ENCODE peak calls at places on chromosomes 5 and 9, in six cellular contexts. Z is stomach, V is HepG2, H is HCT116, L is spleen, N is A549. J is an unnamed sample.

GRCh38 chr9:70131296-70131695 is 87.6 kb downstream of the MAMDC2 start:
- DNase-seq in Z (no peak), V (no peak), H (no peak), L (no peak), N (no peak), J (no peak)

GRCh38 chr5:180116077-180116375 is 44.5 kb upstream of the RNF130 start:
- DNase-seq in Z (no peak), V (no peak), H (no peak), L (peak), N (no peak), J (no peak)

GRCh38 chr5:108168915-108169314 is 213.0 kb downstream of the FBXL17 start:
- DNase-seq in Z (no peak), V (no peak), H (no peak), L (no peak), N (no peak), J (no peak)

GRCh38 chr5:35159370-35159742 is 70.9 kb downstream of the PRLR start:
- DNase-seq in Z (peak), V (peak), H (no peak), L (no peak), N (no peak), J (no peak)

GRCh38 chr5:31530541-31531265 is 1.2 kb downstream of the DROSHA start:
- DNase-seq in Z (no peak), V (peak), H (no peak), L (no peak), N (no peak), J (no peak)

GRCh38 chr9:90842984-90843383 is 41.4 kb downstream of the SYK start:
- DNase-seq in Z (no peak), V (no peak), H (no peak), L (peak), N (no peak), J (no peak)

GRCh38 chr5:32241034-32241783 is 67.1 kb upstream of the GOLPH3 start:
- DNase-seq in Z (no peak), V (no peak), H (no peak), L (no peak), N (no peak), J (no peak)

GRCh38 chr9:114027901-114028465 is 50.1 kb downstream of the AMBP start:
- DNase-seq in Z (no peak), V (no peak), H (no peak), L (no peak), N (no peak), J (no peak)

GRCh38 chr9:13762209-13762608 is 482.7 kb upstream of the MPDZ start:
- DNase-seq in Z (no peak), V (no peak), H (no peak), L (no peak), N (no peak), J (no peak)

GRCh38 chr5:107072440-107072839 is 598.3 kb downstream of the EFNA5 start:
- DNase-seq in Z (no peak), V (no peak), H (no peak), L (no peak), N (no peak), J (no peak)

GRCh38 chr9:87181670-87182069 is 234.4 kb upstream of the GAS1 start:
- DNase-seq in Z (no peak), V (no peak), H (no peak), L (no peak), N (no peak), J (no peak)

GRCh38 chr5:83927140-83927733 is 206.6 kb upstream of the HAPLN1 start:
- DNase-seq in Z (peak), V (peak), H (peak), L (no peak), N (peak), J (peak)

GRCh38 chr9:79325501-79325900 is 246.3 kb upstream of the TLE4 start:
- DNase-seq in Z (no peak), V (no peak), H (no peak), L (no peak), N (no peak), J (no peak)

GRCh38 chr9:83538172-83538889 is at the start of gene FRMD3:
- DNase-seq in Z (peak), V (peak), H (peak), L (peak), N (peak), J (peak)

GRCh38 chr9:134314950-134315715 is 11.1 kb upstream of the RXRA start:
- DNase-seq in Z (no peak), V (no peak), H (no peak), L (peak), N (no peak), J (no peak)

DNA sequence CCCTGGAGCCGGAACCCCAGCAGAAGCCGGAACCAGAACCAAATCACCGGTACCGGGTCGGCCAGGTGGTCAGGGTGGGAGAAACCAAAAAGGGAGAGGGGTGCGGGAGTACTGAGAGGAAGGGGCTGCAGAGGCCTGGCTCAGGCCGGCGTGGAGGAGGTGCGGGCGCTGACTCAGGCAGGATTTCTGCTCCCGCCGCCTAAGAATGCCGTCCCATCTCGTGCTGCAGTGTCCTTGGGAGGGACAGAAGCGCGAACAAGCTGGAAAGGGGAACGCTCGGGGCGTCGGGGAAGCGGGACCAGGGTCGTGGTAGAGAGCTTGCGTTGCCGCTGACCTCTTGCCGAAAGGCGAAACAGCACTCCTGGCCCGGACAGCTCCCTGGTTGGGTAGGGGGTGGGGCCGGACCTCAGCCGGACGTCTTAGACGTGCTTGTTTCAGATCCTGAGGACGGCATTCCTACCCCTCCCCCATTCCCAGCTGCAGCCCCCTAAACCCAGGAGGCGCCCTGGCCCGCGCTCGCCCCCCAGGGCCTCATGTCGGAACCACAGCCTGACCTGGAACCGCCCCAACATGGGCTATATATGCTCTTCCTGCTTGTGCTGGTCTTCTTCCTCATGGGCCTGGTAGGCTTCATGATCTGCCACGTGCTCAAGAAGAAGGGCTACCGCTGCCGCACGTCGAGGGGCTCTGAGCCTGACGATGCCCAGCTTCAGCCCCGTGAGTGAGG is 1.1 kb downstream of the RELL2 start:
- DNase-seq in Z (peak), V (peak), H (no peak), L (peak), N (peak), J (no peak)
- TF ChIP-seq POLR2A in Z (no peak), V (no peak), H (no peak), L (no peak), N (no peak), J (no peak)

GRCh38 chr9:110198357-110198756 is 9.6 kb downstream of the C9orf152 start:
- DNase-seq in Z (peak), V (no peak), H (no peak), L (no peak), N (no peak), J (no peak)

GRCh38 chr9:110197330-110198187 is 10.4 kb downstream of the C9orf152 start:
- DNase-seq in Z (no peak), V (peak), H (no peak), L (no peak), N (peak), J (no peak)

GRCh38 chr9:110202232-110202631 is 5.7 kb downstream of the C9orf152 start:
- DNase-seq in Z (no peak), V (no peak), H (no peak), L (no peak), N (no peak), J (no peak)

GRCh38 chr9:110199643-110200042 is 8.3 kb downstream of the C9orf152 start:
- DNase-seq in Z (no peak), V (no peak), H (no peak), L (no peak), N (no peak), J (no peak)
- TF ChIP-seq POLR2A in Z (no peak), V (no peak), H (no peak), L (no peak), N (no peak), J (no peak)

DNA sequence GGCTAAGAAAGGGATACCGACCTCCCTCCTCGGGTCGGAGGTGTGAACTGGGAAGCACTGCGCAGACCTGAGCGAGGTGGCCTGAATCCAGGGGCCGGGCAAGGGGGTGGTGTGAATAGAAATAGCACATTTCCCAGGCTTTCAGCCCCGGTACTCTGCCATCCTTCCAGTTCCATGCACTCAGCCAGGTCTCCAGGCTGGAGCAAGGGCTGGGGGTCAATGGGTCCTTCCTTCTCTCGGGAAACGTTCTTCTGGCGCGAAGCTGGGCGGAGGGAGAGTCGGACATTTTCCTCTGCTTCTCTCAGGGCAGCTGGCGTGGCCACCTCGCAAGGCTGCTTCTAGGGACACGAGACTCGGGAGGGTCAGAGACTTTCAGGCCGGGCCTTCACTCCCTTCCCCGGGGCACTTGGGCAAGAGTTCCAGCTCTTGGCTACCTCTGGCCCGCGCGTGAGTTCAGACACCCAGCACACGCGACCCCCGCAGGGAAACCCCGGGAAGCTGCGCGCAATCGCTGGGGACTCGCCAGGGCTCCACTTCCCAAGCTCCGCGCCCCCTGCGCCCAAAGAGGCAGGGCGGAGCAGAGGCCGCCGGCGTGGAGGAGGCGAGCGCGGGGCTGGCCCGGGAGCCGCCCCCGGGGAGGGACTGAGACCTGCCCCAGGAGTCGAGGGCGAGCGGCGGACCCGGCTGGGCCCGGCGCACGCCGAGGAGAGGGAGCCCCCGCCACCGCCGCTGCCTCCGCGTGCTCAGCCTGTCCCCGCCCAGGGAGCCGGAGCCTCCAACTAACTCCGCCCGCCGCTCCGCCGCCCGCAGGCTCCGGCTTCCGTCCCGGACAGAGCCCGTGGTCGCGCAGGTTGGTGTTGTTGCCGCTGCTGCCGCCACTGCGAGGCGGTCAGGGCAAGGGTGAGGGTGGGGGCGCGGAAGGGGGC is at the start of gene PAM:
- DNase-seq in Z (peak), V (peak), H (no peak), L (peak), N (peak), J (peak)
- TF ChIP-seq POLR2A in Z (no peak), V (peak), H (peak), L (peak), N (peak), J (peak)

DNA sequence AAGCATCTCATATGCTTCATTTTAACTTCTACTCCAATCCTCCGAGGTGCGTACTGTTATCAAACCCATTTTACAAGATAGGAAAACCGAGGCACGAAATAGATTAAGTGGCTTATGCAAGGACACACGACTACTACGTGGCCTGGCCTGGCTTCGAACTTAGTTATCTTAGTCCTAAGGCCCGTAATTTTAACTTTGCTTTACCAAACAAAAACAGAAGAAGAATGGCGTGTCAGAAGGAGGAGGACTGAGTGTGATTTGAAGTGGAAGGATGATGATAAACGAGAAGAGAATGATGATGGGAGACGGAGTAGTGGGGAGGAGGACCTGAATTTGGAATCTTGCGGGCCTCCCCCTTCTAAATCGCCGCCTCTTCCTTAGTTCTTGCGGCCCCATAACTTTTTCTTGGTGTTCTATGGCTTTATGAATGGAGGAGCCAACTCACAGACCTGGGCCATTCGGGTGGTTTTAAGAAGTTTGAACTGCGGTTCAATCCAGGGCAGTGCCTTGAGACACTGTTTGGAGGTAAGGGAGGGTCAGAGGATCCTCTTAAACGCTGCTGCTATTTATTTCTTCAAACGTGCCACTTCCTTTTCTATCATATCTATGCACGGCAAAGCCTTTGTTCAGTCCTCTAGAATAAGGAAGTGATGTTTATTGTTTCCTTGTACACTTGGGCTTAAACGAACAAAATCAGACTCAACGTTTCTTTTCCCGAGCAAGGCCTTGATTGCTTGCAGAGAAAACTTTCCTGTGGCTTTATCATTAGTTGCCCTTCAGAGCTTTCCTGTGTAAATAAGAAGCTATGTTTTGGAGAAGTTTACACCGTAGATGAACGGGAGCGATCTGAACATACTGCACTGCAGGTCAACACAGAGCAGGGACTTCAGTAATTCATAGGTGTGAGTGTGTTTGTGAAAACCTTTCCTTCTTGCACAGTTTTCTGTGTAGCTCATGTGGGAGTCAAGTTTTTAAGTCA is 834 bp downstream of the CNOT8 start:
- DNase-seq in Z (no peak), V (no peak), H (no peak), L (no peak), N (peak), J (no peak)
- TF ChIP-seq POLR2A in Z (no peak), V (no peak), H (no peak), L (peak), N (no peak), J (no peak)

DNA sequence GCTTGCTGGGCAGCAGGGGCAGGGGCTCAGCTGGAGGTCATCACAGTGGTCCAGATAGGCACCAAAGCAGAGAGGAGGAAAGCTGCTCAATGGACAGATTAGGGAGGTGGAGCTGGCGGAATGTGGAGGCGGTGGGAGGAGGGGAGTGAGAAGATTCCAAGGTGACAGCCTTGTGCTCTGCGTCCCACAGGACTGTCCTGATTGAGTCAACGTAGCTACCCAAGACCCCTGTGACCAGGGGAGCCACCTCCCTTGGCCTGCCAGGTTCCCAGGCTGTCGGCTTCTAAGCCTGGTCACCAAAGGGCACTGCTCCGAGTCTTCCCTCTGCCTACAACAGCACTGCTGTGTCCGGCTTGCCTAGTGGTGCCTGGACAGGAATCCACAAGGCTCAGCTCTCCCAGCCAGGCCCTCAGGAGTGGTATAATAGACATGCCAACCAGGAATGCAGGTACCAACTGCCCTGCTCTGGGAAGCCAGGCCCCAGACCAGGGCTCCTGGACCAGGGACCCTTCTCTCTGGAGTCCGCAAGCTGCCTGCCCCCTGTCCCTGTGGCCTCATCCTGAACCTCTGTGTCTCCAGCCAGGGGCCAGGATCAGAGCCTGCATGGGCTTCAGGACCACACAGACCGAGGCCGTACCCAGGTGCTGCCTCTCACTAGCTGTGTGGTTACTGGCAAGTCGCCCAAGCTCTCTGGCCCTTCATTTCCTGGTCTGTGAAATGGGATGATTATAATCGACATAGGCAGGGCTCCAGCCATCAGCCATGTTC is 67.9 kb downstream of the STK10 start:
- DNase-seq in Z (no peak), V (no peak), H (no peak), L (peak), N (no peak), J (no peak)
- TF ChIP-seq POLR2A in Z (no peak), V (no peak), H (no peak), L (no peak), N (no peak), J (no peak)

GRCh38 chr9:98146101-98146991 is 27.3 kb upstream of the TRIM14 start:
- DNase-seq in Z (peak), V (peak), H (no peak), L (no peak), N (peak), J (peak)
- TF ChIP-seq POLR2A in Z (no peak), V (peak), H (no peak), L (no peak), N (no peak), J (no peak)

GRCh38 chr5:101505891-101506570 is 602.9 kb upstream of the ST8SIA4 start:
- DNase-seq in Z (no peak), V (no peak), H (no peak), L (no peak), N (no peak), J (no peak)
- TF ChIP-seq POLR2A in Z (no peak), V (no peak), H (no peak), L (no peak), N (no peak), J (no peak)

J was measured in H54.